ENCODE peak calls at places on chromosomes 1 and 21, in six cellular contexts. J is substantia nigra; M is T-helper 9 cell; S is fibroblast of pulmonary artery; I is heart right ventricle; A is activated CD4-positive, alpha-beta memory T cell treated with anti-CD3 and anti-CD28 coated beads, Interleukin-2, amount 10 ng/mL, durations not matched to agents 7 days and 5 days. K is an unnamed sample.

GRCh38 chr21:32772281-32773047 is 909 bp upstream of the PAXBP1 start:
- DNase-seq in J (no peak), M (peak; percentile 14), S (peak; percentile 26), I (peak; percentile 17), A (peak; percentile 65), K (peak; percentile 46)

GRCh38 chr1:207853372-207853757 is 57.6 kb downstream of the CD34 start:
- DNase-seq in J (no peak), M (no peak), S (no peak), I (peak; percentile 54), A (no peak), K (no peak)

GRCh38 chr1:175192111-175192629 is 406 bp downstream of the KIAA0040 start:
- DNase-seq in J (no peak), M (peak; percentile 27), S (peak; percentile 8), I (peak; percentile 82), A (peak; percentile 39), K (peak; percentile 16)

GRCh38 chr1:214660900-214661299 is 57.9 kb downstream of the CENPF start:
- DNase-seq in J (peak; percentile 7), M (no peak), S (peak; percentile 84), I (no peak), A (no peak), K (peak; percentile 75)

GRCh38 chr1:241531195-241532172 is 694 bp upstream of the KMO start:
- DNase-seq in J (no peak), M (no peak), S (peak; percentile 85), I (no peak), A (no peak), K (peak; percentile 81)

GRCh38 chr1:101137144-101138126 is 99.4 kb upstream of the S1PR1 start:
- DNase-seq in J (no peak), M (no peak), S (peak; percentile 85), I (no peak), A (no peak), K (peak; percentile 79)

GRCh38 chr1:39170731-39171375 is 33.6 kb upstream of the MACF1 start:
- DNase-seq in J (no peak), M (no peak), S (no peak), I (no peak), A (no peak), K (no peak)

GRCh38 chr1:11802616-11802972 is 3.2 kb downstream of the MTHFR start:
- DNase-seq in J (no peak), M (no peak), S (no peak), I (peak; percentile 43), A (no peak), K (no peak)

GRCh38 chr21:45162809-45163208 is 88.4 kb downstream of the ADARB1 start:
- DNase-seq in J (no peak), M (no peak), S (no peak), I (no peak), A (no peak), K (no peak)

GRCh38 chr1:15410223-15410883 is 665 bp downstream of the EFHD2 start:
- DNase-seq in J (no peak), M (no peak), S (no peak), I (no peak), A (peak; percentile 30), K (no peak)

GRCh38 chr1:151058682-151059341 is 610 bp downstream of the CDC42SE1 start:
- DNase-seq in J (peak; percentile 7), M (no peak), S (peak; percentile 28), I (peak; percentile 21), A (peak; percentile 27), K (peak; percentile 40)

GRCh38 chr1:224493269-224493668 is 58.7 kb upstream of the WDR26 start:
- DNase-seq in J (no peak), M (no peak), S (no peak), I (no peak), A (no peak), K (no peak)

GRCh38 chr1:7783178-7783711 is 846 bp upstream of the PER3 start:
- DNase-seq in J (peak; percentile 78), M (no peak), S (peak; percentile 52), I (peak; percentile 84), A (peak; percentile 36), K (peak; percentile 36)

GRCh38 chr1:88061106-88061829 is 622.8 kb upstream of the PKN2 start:
- DNase-seq in J (peak; percentile 10), M (no peak), S (peak; percentile 80), I (peak; percentile 29), A (no peak), K (peak; percentile 79)

GRCh38 chr1:6490181-6491075 is 1.0 kb downstream of the PLEKHG5 start:
- DNase-seq in J (peak; percentile 15), M (peak; percentile 39), S (peak; percentile 76), I (no peak), A (peak; percentile 72), K (peak; percentile 80)

GRCh38 chr21:20997308-20997632 is 939 bp upstream of the NCAM2 start:
- DNase-seq in J (no peak), M (no peak), S (no peak), I (no peak), A (no peak), K (peak; percentile 2)

GRCh38 chr1:207076181-207076949 is 12.3 kb upstream of the C4BPB start:
- DNase-seq in J (no peak), M (no peak), S (peak; percentile 31), I (no peak), A (no peak), K (peak; percentile 13)

GRCh38 chr1:46043491-46044017 is 88.9 kb downstream of the PIK3R3 start:
- DNase-seq in J (no peak), M (no peak), S (no peak), I (no peak), A (no peak), K (no peak)

GRCh38 chr1:21932127-21932526 is 5.0 kb downstream of the HSPG2 start:
- DNase-seq in J (no peak), M (no peak), S (peak; percentile 89), I (no peak), A (no peak), K (peak; percentile 89)

GRCh38 chr1:53585116-53585515 is 125.9 kb downstream of the DMRTB1 start:
- DNase-seq in J (no peak), M (no peak), S (peak; percentile 85), I (no peak), A (peak; percentile 66), K (peak; percentile 77)

GRCh38 chr1:117754061-117754969 is 148.5 kb downstream of the TENT5C start:
- DNase-seq in J (peak; percentile 32), M (peak; percentile 40), S (peak; percentile 73), I (peak; percentile 65), A (peak; percentile 52), K (peak; percentile 76)

GRCh38 chr1:7554343-7555270 is 216.5 kb upstream of the VAMP3 start:
- DNase-seq in J (no peak), M (no peak), S (peak; percentile 55), I (no peak), A (no peak), K (peak; percentile 49)

GRCh38 chr1:210292276-210292851 is 36.3 kb upstream of the HHAT start:
- DNase-seq in J (no peak), M (peak; percentile 10), S (peak; percentile 4), I (peak; percentile 62), A (peak; percentile 29), K (no peak)

GRCh38 chr1:211135342-211135950 is 1.5 kb upstream of the KCNH1 start:
- DNase-seq in J (no peak), M (no peak), S (peak; percentile 65), I (no peak), A (no peak), K (peak; percentile 67)

GRCh38 chr1:193662030-193662429 is 475.6 kb upstream of the B3GALT2 start:
- DNase-seq in J (no peak), M (no peak), S (peak; percentile 45), I (no peak), A (no peak), K (no peak)

GRCh38 chr1:32101233-32101681 is 6.6 kb upstream of the KPNA6 start:
- DNase-seq in J (no peak), M (no peak), S (peak; percentile 55), I (no peak), A (no peak), K (peak; percentile 72)

K was measured in cardiac fibroblast.